ENCODE peak calls at places on chromosomes 2 and 18, in five cellular contexts. E is globus pallidus, R is fibroblast of mammary gland, Q is B cell, Y is CMK. J is an unnamed sample.

GRCh38 chr2:236687296-236687955 is 117.8 kb downstream of the ACKR3 start:
- DNase-seq in Q (no peak), E (no peak), Y (no peak), R (no peak), J (no peak)

GRCh38 chr2:104862061-104862941 is 8.4 kb downstream of the POU3F3 start:
- DNase-seq in E (peak), Y (no peak), R (peak), Q (no peak), J (no peak)

GRCh38 chr2:22329097-22329716 is 1055.8 kb upstream of the KLHL29 start:
- DNase-seq in R (no peak), Y (no peak), Q (no peak), E (no peak), J (no peak)

GRCh38 chr18:62710417-62710816 is 4.9 kb upstream of the PHLPP1 start:
- DNase-seq in R (peak), Y (no peak), E (no peak), Q (no peak), J (no peak)

GRCh38 chr2:195559431-195559914 is 97.6 kb upstream of the SLC39A10 start:
- DNase-seq in E (no peak), R (peak), Y (peak), Q (peak), J (no peak)

GRCh38 chr2:33033524-33034150 is 86.9 kb downstream of the LTBP1 start:
- DNase-seq in E (peak), R (peak), Y (no peak), Q (no peak), J (peak)

GRCh38 chr2:194223173-194223670 is 1433.8 kb upstream of the SLC39A10 start:
- DNase-seq in R (no peak), Y (no peak), E (no peak), Q (no peak), J (no peak)

GRCh38 chr2:176178271-176178806 is 10.1 kb upstream of the HOXD1 start:
- DNase-seq in E (no peak), Y (no peak), R (peak), Q (no peak), J (peak)

GRCh38 chr2:177261115-177261779 is 3.3 kb downstream of the NFE2L2 start:
- DNase-seq in Q (no peak), E (no peak), Y (no peak), R (no peak), J (no peak)

GRCh38 chr2:239532859-239533258 is 132.0 kb upstream of the HDAC4 start:
- DNase-seq in Q (no peak), E (no peak), Y (no peak), R (no peak), J (no peak)

GRCh38 chr2:211931314-211931713 is 607.3 kb downstream of the ERBB4 start:
- DNase-seq in Y (no peak), Q (no peak), E (no peak), R (no peak), J (no peak)

GRCh38 chr2:117812443-117812842 is 2.0 kb upstream of the DDX18 start:
- DNase-seq in Q (no peak), R (no peak), Y (no peak), E (no peak), J (no peak)

GRCh38 chr2:114661926-114662670 is 219.7 kb downstream of the DPP10 start:
- DNase-seq in Q (no peak), Y (no peak), R (no peak), E (peak), J (no peak)

GRCh38 chr2:51379997-51380396 is 348.1 kb upstream of the NRXN1 start:
- DNase-seq in Q (no peak), E (no peak), R (no peak), Y (no peak), J (no peak)

GRCh38 chr2:190545756-190546385 is 11.3 kb upstream of the NEMP2 start:
- DNase-seq in Q (no peak), Y (no peak), R (no peak), E (no peak), J (no peak)

GRCh38 chr2:8169443-8169842 is 512.4 kb upstream of the ID2 start:
- DNase-seq in Y (no peak), Q (no peak), E (no peak), R (peak), J (peak)

GRCh38 chr2:222142027-222142426 is 156.8 kb downstream of the PAX3 start:
- DNase-seq in Y (no peak), E (no peak), R (no peak), Q (no peak), J (no peak)

GRCh38 chr2:213122730-213123129 is 28.7 kb downstream of the IKZF2 start:
- DNase-seq in R (no peak), E (no peak), Q (no peak), Y (no peak), J (no peak)

GRCh38 chr2:223494496-223494895 is 107.7 kb downstream of the SCG2 start:
- DNase-seq in Q (no peak), E (no peak), Y (no peak), R (no peak), J (no peak)

GRCh38 chr2:1516798-1517060 is 103.5 kb downstream of the TPO start:
- DNase-seq in R (no peak), E (no peak), Q (no peak), Y (no peak), J (no peak)

GRCh38 chr2:112814278-112814677 is 22.3 kb downstream of the IL1B start:
- DNase-seq in R (no peak), Y (no peak), Q (no peak), E (no peak), J (no peak)

GRCh38 chr2:206471524-206472062 is 28.3 kb downstream of the ADAM23 start:
- DNase-seq in Q (no peak), E (no peak), Y (no peak), R (no peak), J (no peak)

GRCh38 chr2:156110890-156111289 is 221.6 kb downstream of the NR4A2 start:
- DNase-seq in Y (peak), R (no peak), E (no peak), Q (no peak), J (no peak)

GRCh38 chr2:10765461-10765860 is 44.0 kb downstream of the ATP6V1C2 start:
- DNase-seq in E (no peak), R (no peak), Q (no peak), Y (no peak), J (no peak)

GRCh38 chr2:86617153-86617552 is 6.5 kb downstream of the RNF103 start:
- DNase-seq in E (no peak), Y (no peak), Q (no peak), R (no peak), J (no peak)

GRCh38 chr2:85183078-85183477 is 49.9 kb downstream of the TCF7L1 start:
- DNase-seq in E (no peak), Q (no peak), Y (no peak), R (no peak), J (no peak)

GRCh38 chr2:42949125-42949524 is 156.7 kb upstream of the HAAO start:
- DNase-seq in Q (peak), E (no peak), R (no peak), Y (no peak), J (no peak)

GRCh38 chr18:6929370-6930102 is 188.1 kb downstream of the LAMA1 start:
- DNase-seq in Q (no peak), Y (no peak), R (no peak), E (no peak), J (no peak)

GRCh38 chr2:192042126-192042525 is 152.6 kb downstream of the TMEFF2 start:
- DNase-seq in Q (no peak), Y (no peak), E (no peak), R (no peak), J (no peak)

GRCh38 chr2:124563415-124563814 is 538.3 kb downstream of the CNTNAP5 start:
- DNase-seq in Q (no peak), E (no peak), R (no peak), Y (no peak), J (no peak)

GRCh38 chr2:85695121-85695520 is 963 bp downstream of the GNLY start:
- DNase-seq in E (no peak), Y (no peak), R (no peak), Q (no peak), J (no peak)

GRCh38 chr2:116724550-116724949 is 1089.9 kb upstream of the DDX18 start:
- DNase-seq in R (no peak), Q (no peak), Y (no peak), E (no peak), J (no peak)

GRCh38 chr18:42977982-42978595 is 137.4 kb downstream of the RIT2 start:
- DNase-seq in E (no peak), R (no peak), Q (no peak), Y (no peak), J (no peak)

GRCh38 chr2:33110461-33110860 is 163.7 kb downstream of the LTBP1 start:
- DNase-seq in Q (no peak), Y (no peak), R (peak), E (no peak), J (no peak)